ENCODE peak calls at places on chromosome 2, in seven cellular contexts. Z, H, C, A, M, V and F are unnamed samples.

GRCh38 chr2:241720099-241720498 is 14.3 kb upstream of the D2HGDH start:
- DNase-seq in C (no peak), H (no peak), A (no peak), Z (no peak), M (no peak), V (no peak), F (no peak)

GRCh38 chr2:235551965-235552364 is 58.1 kb downstream of the AGAP1 start:
- DNase-seq in M (no peak), V (no peak), H (peak; percentile 61), Z (peak; percentile 69), C (peak; percentile 24), A (no peak), F (no peak)

GRCh38 chr2:38428940-38429339 is 51.9 kb upstream of the ATL2 start:
- DNase-seq in C (no peak), M (no peak), Z (no peak), V (no peak), H (no peak), A (no peak), F (no peak)

GRCh38 chr2:88172882-88173281 is 2.7 kb downstream of the THNSL2 start:
- DNase-seq in C (no peak), Z (no peak), A (no peak), M (no peak), H (no peak), V (no peak), F (no peak)

GRCh38 chr2:46042207-46042637 is 255.0 kb upstream of the EPAS1 start:
- DNase-seq in Z (peak; percentile 63), A (no peak), H (no peak), C (no peak), M (no peak), V (no peak), F (no peak)

GRCh38 chr2:168272225-168272624 is 24.8 kb upstream of the STK39 start:
- DNase-seq in M (no peak), Z (no peak), A (no peak), C (no peak), V (no peak), H (no peak), F (no peak)

GRCh38 chr2:67927489-67927888 is 135.3 kb downstream of the C1D start:
- DNase-seq in Z (no peak), M (no peak), H (no peak), V (no peak), C (no peak), A (no peak), F (no peak)

GRCh38 chr2:16266571-16266970 is 326.2 kb downstream of the MYCN start:
- DNase-seq in C (no peak), A (no peak), Z (no peak), H (no peak), M (no peak), V (no peak), F (no peak)

GRCh38 chr2:222791946-222792649 is 68.7 kb upstream of the ACSL3 start:
- DNase-seq in Z (peak; percentile 30), H (peak; percentile 70), M (peak; percentile 2), C (no peak), V (peak; percentile 10), A (no peak), F (no peak)

GRCh38 chr2:65530547-65531320 is 98.3 kb upstream of the SPRED2 start:
- DNase-seq in H (no peak), A (no peak), C (no peak), M (no peak), V (no peak), Z (no peak), F (no peak)

GRCh38 chr2:185952098-185952497 is 213.5 kb downstream of the FSIP2 start:
- DNase-seq in V (no peak), A (no peak), Z (no peak), C (no peak), H (no peak), M (no peak), F (no peak)

GRCh38 chr2:181234429-181235410 is 222.5 kb upstream of the ITGA4 start:
- DNase-seq in Z (no peak), H (no peak), M (no peak), A (no peak), V (no peak), C (no peak), F (no peak)

GRCh38 chr2:238888781-238889180 is 40.9 kb downstream of the TWIST2 start:
- DNase-seq in M (no peak), H (no peak), C (no peak), Z (no peak), V (no peak), A (no peak), F (no peak)

GRCh38 chr2:18117592-18117991 is 239.1 kb downstream of the KCNS3 start:
- DNase-seq in M (peak; percentile 1), A (no peak), H (peak; percentile 38), C (peak; percentile 30), Z (peak; percentile 18), V (no peak), F (no peak)

GRCh38 chr2:239109041-239109915 is 261.4 kb downstream of the TWIST2 start:
- DNase-seq in A (no peak), C (no peak), V (no peak), M (no peak), Z (peak; percentile 47), H (peak; percentile 49), F (no peak)

GRCh38 chr2:85009019-85009618 is 38.2 kb downstream of the KCMF1 start:
- DNase-seq in C (no peak), A (no peak), H (no peak), M (no peak), V (no peak), Z (no peak), F (peak; percentile 35)

GRCh38 chr2:85011098-85011497 is 40.1 kb downstream of the KCMF1 start:
- DNase-seq in Z (no peak), V (no peak), M (no peak), A (no peak), C (no peak), H (no peak), F (no peak)

GRCh38 chr2:85012431-85012830 is 41.5 kb downstream of the KCMF1 start:
- DNase-seq in A (no peak), Z (no peak), M (no peak), C (no peak), V (no peak), H (no peak), F (no peak)

GRCh38 chr2:85012855-85013254 is 41.9 kb downstream of the KCMF1 start:
- DNase-seq in M (no peak), Z (no peak), C (no peak), H (no peak), A (no peak), V (no peak), F (no peak)

DNA sequence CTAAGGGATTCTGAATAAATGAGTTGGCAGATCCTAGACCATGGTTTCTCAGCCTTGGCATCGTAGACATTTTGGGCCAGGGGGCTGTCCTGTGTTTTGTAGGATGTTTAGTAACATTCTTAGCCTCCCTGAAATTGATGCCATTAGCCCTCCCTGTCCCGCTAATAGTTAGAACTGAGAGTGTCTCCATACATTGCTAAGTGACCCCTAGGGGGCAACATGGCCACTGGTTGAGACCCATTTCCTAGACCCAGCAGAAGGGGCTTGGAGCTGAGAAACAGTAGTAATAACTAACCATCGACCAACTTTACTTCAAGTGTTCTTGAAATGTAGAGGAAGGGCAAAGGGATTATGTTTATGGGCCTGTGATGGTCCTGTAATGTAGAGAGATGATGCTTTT is 40.8 kb downstream of the KCMF1 start:
- DNase-seq in Z (no peak), A (no peak), M (no peak), H (no peak), C (no peak), V (no peak), F (no peak)
- TF ChIP-seq CTCF in Z (no peak), A (no peak), M (no peak), H (no peak), C (peak; percentile 34), V (no peak), F (peak; percentile 42)

GRCh38 chr2:210991107-210991506 is 434.7 kb downstream of the CPS1 start:
- DNase-seq in H (no peak), V (no peak), A (no peak), Z (no peak), C (no peak), M (no peak), F (no peak)
- H3K4me3 ChIP-seq in H (no peak overlapping the region), V (no peak overlapping the region), A (no peak overlapping the region), Z (no peak overlapping the region), C (no peak overlapping the region), M (no peak overlapping the region), F (no peak overlapping the region)

GRCh38 chr2:237864940-237865622 is 5.7 kb downstream of the RAMP1 start:
- DNase-seq in H (peak; percentile 68), V (no peak), M (no peak), A (no peak), Z (peak; percentile 57), C (no peak), F (no peak)

GRCh38 chr2:237867465-237867864 is 8.0 kb downstream of the RAMP1 start:
- DNase-seq in H (no peak), Z (no peak), A (no peak), M (no peak), V (no peak), C (no peak), F (no peak)

GRCh38 chr2:237864030-237864931 is 4.9 kb downstream of the RAMP1 start:
- DNase-seq in Z (peak; percentile 58), M (no peak), C (no peak), A (no peak), H (no peak), V (no peak), F (no peak)

GRCh38 chr2:237866119-237866621 is 6.7 kb downstream of the RAMP1 start:
- DNase-seq in Z (no peak), H (no peak), M (no peak), C (no peak), A (no peak), V (no peak), F (no peak)

DNA sequence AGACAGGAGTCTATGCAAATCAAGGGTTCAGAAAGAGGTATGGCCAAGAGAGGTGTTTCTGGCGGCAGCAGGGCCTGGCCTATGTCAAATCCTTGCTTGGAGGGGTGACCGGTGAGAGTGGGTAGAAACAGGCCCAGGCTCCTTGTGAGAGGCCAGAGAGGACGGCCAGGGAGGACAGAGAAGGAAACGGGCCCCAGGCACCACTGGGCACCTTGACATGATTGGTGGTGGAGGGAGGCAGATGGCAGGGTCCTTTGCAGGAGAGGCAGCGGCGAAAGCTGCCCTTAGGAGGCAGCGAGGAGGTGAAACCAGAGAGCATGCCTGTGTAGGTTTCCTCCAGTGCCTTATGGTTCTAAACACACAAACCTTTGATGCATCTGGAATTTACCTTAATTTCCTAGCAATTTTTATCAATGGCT is 6.2 kb downstream of the RAMP1 start:
- DNase-seq in M (no peak), C (no peak), H (no peak), V (no peak), A (no peak), Z (no peak), F (no peak)
- TF ChIP-seq CTCF in M (no peak), C (peak; percentile 21), H (no peak), V (no peak), A (no peak), Z (no peak), F (no peak)

GRCh38 chr2:72144412-72144745 is 3.3 kb downstream of the CYP26B1 start:
- DNase-seq in M (no peak), C (no peak), A (no peak), V (no peak), Z (no peak), H (peak; percentile 80), F (no peak)

GRCh38 chr2:72142743-72143440 is 4.8 kb downstream of the CYP26B1 start:
- DNase-seq in A (no peak), V (no peak), Z (peak; percentile 56), M (no peak), H (peak; percentile 88), C (no peak), F (no peak)

GRCh38 chr2:72141881-72142742 is 5.5 kb downstream of the CYP26B1 start:
- DNase-seq in C (no peak), M (no peak), H (no peak), V (no peak), A (no peak), Z (peak; percentile 2), F (no peak)

GRCh38 chr2:72144746-72145657 is 2.7 kb downstream of the CYP26B1 start:
- DNase-seq in C (no peak), H (peak; percentile 62), A (no peak), M (no peak), Z (peak; percentile 51), V (no peak), F (no peak)

GRCh38 chr2:72143441-72144356 is 4.0 kb downstream of the CYP26B1 start:
- DNase-seq in C (no peak), Z (peak; percentile 7), V (no peak), M (no peak), H (no peak), A (no peak), F (no peak)
- H3K4me3 ChIP-seq in C (no peak overlapping the region), Z (no peak overlapping the region), V (peak overlapping the region; percentile 50), M (no peak overlapping the region), H (peak overlapping the region; percentile 60), A (no peak overlapping the region), F (no peak overlapping the region)